ENCODE peak calls at places on chromosome X, in five cellular contexts. G is progenitor cell of endocrine pancreas, V is omental fat pad, U is A673, R is NB4. H is an unnamed sample.

GRCh38 chrX:86806786-86807185 is 658.5 kb downstream of the DACH2 start:
- DNase-seq in V (no peak), R (peak; percentile 41), U (peak; percentile 23), G (no peak), H (no peak)

GRCh38 chrX:50707376-50707775 is 106.6 kb downstream of the SHROOM4 start:
- DNase-seq in R (no peak), U (peak; percentile 54), G (no peak), V (no peak), H (no peak)

GRCh38 chrX:71140440-71140839 is 4.2 kb upstream of the NLGN3 start:
- DNase-seq in U (no peak), V (no peak), R (no peak), G (no peak), H (no peak)

GRCh38 chrX:110212299-110212698 is 105.6 kb downstream of the AMMECR1 start:
- DNase-seq in U (no peak), V (no peak), G (no peak), R (no peak), H (no peak)

GRCh38 chrX:41781500-41781899 is 57.5 kb downstream of the GPR82 start:
- DNase-seq in R (peak; percentile 35), U (peak; percentile 45), V (no peak), G (no peak), H (no peak)

GRCh38 chrX:29858714-29859113 is 356.6 kb upstream of the MAGEB2 start:
- DNase-seq in U (no peak), V (no peak), R (no peak), G (no peak), H (no peak)

GRCh38 chrX:100600340-100600739 is 15.6 kb downstream of the TNMD start:
- DNase-seq in R (no peak), U (no peak), G (no peak), V (no peak), H (no peak)

GRCh38 chrX:20442597-20442996 is 175.9 kb upstream of the RPS6KA3 start:
- DNase-seq in U (peak; percentile 85), V (peak; percentile 85), G (peak; percentile 54), R (peak; percentile 87), H (no peak)

GRCh38 chrX:122625821-122626220 is 558.3 kb upstream of the GRIA3 start:
- DNase-seq in U (no peak), V (no peak), G (no peak), R (no peak), H (no peak)

GRCh38 chrX:42107495-42108139 is 184.3 kb upstream of the CASK start:
- DNase-seq in R (no peak), G (no peak), U (no peak), V (no peak), H (no peak)

GRCh38 chrX:150903110-150903508 is 4.6 kb upstream of the CD99L2 start:
- DNase-seq in R (no peak), G (no peak), U (no peak), V (no peak), H (no peak)

GRCh38 chrX:66004928-66005831 is 34.7 kb downstream of the VSIG4 start:
- DNase-seq in G (no peak), R (peak; percentile 84), U (no peak), V (no peak), H (no peak)

GRCh38 chrX:63754141-63754859 is 30.7 kb downstream of the ARHGEF9 start:
- DNase-seq in R (peak; percentile 44), G (no peak), V (no peak), U (peak; percentile 3), H (no peak)

GRCh38 chrX:152428089-152428488 is 23.0 kb downstream of the GABRA3 start:
- DNase-seq in G (no peak), V (no peak), U (no peak), R (no peak), H (no peak)

GRCh38 chrX:118571829-118572228 is 76.2 kb downstream of the DOCK11 start:
- DNase-seq in G (no peak), R (no peak), U (no peak), V (no peak), H (no peak)

GRCh38 chrX:320126-320783 is 1.7 kb upstream of the GTPBP6 start:
- DNase-seq in V (no peak), R (peak; percentile 44), U (no peak), G (no peak), H (no peak)

GRCh38 chrX:72107841-72108590 is 23.7 kb downstream of the RTL5 start:
- DNase-seq in G (no peak), R (peak; percentile 58), U (no peak), V (no peak), H (no peak)

GRCh38 chrX:72041166-72041565 is 90.5 kb downstream of the RTL5 start:
- DNase-seq in R (no peak), G (no peak), V (no peak), U (no peak), H (no peak)

GRCh38 chrX:18890724-18891560 is 93.0 kb downstream of the PHKA2 start:
- DNase-seq in U (no peak), G (no peak), R (no peak), V (no peak), H (no peak)

GRCh38 chrX:13717697-13718483 is 16.5 kb downstream of the TRAPPC2 start:
- DNase-seq in U (no peak), G (no peak), V (no peak), R (no peak), H (no peak)

GRCh38 chrX:67601771-67602170 is 58.0 kb downstream of the AR start:
- DNase-seq in G (no peak), U (no peak), V (no peak), R (no peak), H (no peak)

GRCh38 chrX:39205467-39205866 is 404.2 kb downstream of the MID1IP1 start:
- DNase-seq in R (no peak), V (no peak), G (no peak), U (no peak), H (no peak)

GRCh38 chrX:68488657-68489056 is 10.2 kb upstream of the YIPF6 start:
- DNase-seq in U (no peak), G (no peak), R (no peak), V (no peak), H (no peak)

GRCh38 chrX:2471641-2472040 is 29.1 kb downstream of the DHRSX start:
- DNase-seq in U (no peak), V (no peak), G (no peak), R (no peak), H (no peak)

GRCh38 chrX:126820700-126821420 is 1.3 kb downstream of the PRR32 start:
- DNase-seq in U (no peak), V (no peak), G (no peak), R (no peak), H (no peak)

GRCh38 chrX:40418413-40419195 is 162.2 kb upstream of the ATP6AP2 start:
- DNase-seq in U (no peak), R (peak; percentile 57), V (no peak), G (no peak), H (no peak)

GRCh38 chrX:24676403-24677024 is 17.2 kb upstream of the POLA1 start:
- DNase-seq in U (peak; percentile 33), V (no peak), G (no peak), R (peak; percentile 5), H (no peak)

GRCh38 chrX:109890300-109890699 is 112.6 kb upstream of the TMEM164 start:
- DNase-seq in V (no peak), G (no peak), R (no peak), U (no peak), H (no peak)

GRCh38 chrX:102746134-102746584 is 25.6 kb downstream of the GPRASP3 start:
- DNase-seq in G (no peak), U (no peak), V (no peak), R (no peak), H (no peak)

GRCh38 chrX:56343664-56344063 is 111.5 kb downstream of the KLF8 start:
- DNase-seq in R (no peak), U (no peak), G (no peak), V (no peak), H (no peak)

DNA sequence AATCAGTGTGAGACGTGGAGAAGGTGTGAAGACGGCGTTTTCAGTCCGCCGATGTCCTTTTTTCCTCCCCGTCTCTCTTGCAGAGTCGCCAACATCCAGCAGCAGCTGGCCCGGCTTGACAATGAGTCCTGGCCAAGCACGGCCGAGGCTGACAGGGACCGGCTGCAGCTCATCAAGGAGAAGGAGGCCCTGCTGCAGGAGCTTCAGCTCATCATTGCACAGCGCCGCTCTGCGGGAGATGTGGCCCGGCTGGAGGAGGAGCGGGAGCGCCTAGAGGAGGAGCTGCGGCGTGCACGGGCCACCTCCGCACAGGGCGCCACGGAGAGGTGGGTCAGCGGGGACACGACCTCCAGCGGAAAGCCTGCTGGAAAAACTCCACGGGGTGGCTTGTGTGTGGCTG is 47.1 kb upstream of the CLCN4 start:
- DNase-seq in R (no peak), U (no peak), V (no peak), G (no peak), H (no peak)
- TF ChIP-seq CTCF in R (no peak), U (no peak), V (no peak), G (no peak), H (no peak)

GRCh38 chrX:140123446-140123845 is 158.1 kb upstream of the CXorf66 start:
- DNase-seq in R (no peak), V (no peak), G (no peak), U (peak; percentile 14), H (no peak)
- TF ChIP-seq CTCF in R (peak; percentile 29), V (no peak), G (peak; percentile 64), U (peak; percentile 66), H (peak; percentile 63)

GRCh38 chrX:135973025-135973547 is 702 bp downstream of the MMGT1 start:
- DNase-seq in U (peak; percentile 4), G (no peak), V (no peak), R (peak; percentile 22), H (no peak)
- TF ChIP-seq CTCF in U (no peak), G (no peak), V (no peak), R (no peak), H (no peak)

DNA sequence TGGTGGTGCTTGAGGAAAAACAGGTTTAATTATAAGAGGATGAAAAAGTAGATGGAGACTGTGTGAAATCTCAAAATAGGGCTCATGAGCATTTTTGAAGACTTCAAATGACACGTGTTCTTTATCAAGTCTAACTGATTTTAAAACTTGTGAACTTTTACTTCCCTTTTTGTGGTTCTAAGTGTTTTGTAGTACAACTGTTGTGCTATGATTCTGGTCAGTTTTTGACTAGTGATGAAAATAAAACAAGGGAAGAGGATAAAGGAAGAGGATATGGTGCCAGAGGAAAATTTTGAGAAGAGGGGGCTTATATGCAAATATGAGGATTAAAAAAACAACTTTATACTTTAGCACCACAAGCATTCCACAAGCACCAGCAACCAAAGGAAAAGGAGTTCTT is 644.0 kb downstream of the RPA4 start:
- DNase-seq in G (no peak), R (peak; percentile 1), U (no peak), V (no peak), H (no peak)
- TF ChIP-seq CTCF in G (no peak), R (no peak), U (no peak), V (no peak), H (no peak)